ENCODE peak calls at places on chromosomes 13 and 19, in four cellular contexts. One of them, this sample, is unnamed.

GRCh38 chr13:90867336-90867683 is 480.2 kb upstream of the MIR17HG start:
- DNase-seq in RWPE1: peak; percentile 55
- DNase-seq in lower leg skin: peak; percentile 40
- DNase-seq in uterus: no peak
- DNase-seq in this sample: peak; percentile 62

GRCh38 chr13:26228080-26228479 is 6.0 kb upstream of the RNF6 start:
- DNase-seq in lower leg skin: no peak
- DNase-seq in uterus: no peak
- DNase-seq in RWPE1: no peak
- DNase-seq in this sample: no peak

GRCh38 chr13:54004026-54004699 is 975.5 kb downstream of the OLFM4 start:
- DNase-seq in RWPE1: no peak
- DNase-seq in uterus: no peak
- DNase-seq in lower leg skin: no peak
- DNase-seq in this sample: no peak

GRCh38 chr13:98416408-98416807 is 160.5 kb downstream of the STK24 start:
- DNase-seq in RWPE1: no peak
- DNase-seq in lower leg skin: peak; percentile 42
- DNase-seq in uterus: no peak
- DNase-seq in this sample: peak; percentile 61

GRCh38 chr19:1172353-1173159 is 1.5 kb downstream of the SBNO2 start:
- DNase-seq in lower leg skin: no peak
- DNase-seq in RWPE1: no peak
- DNase-seq in uterus: peak; percentile 65
- DNase-seq in this sample: peak; percentile 65

GRCh38 chr13:113874579-113875428 is 10.9 kb upstream of the GAS6 start:
- DNase-seq in lower leg skin: no peak
- DNase-seq in RWPE1: no peak
- DNase-seq in uterus: no peak
- DNase-seq in this sample: no peak

GRCh38 chr13:113059891-113060290 is 45.7 kb upstream of the F7 start:
- DNase-seq in lower leg skin: no peak
- DNase-seq in uterus: no peak
- DNase-seq in RWPE1: no peak
- DNase-seq in this sample: no peak

GRCh38 chr13:102141625-102142472 is 260.0 kb downstream of the FGF14 start:
- DNase-seq in lower leg skin: no peak
- DNase-seq in uterus: no peak
- DNase-seq in RWPE1: peak; percentile 22
- DNase-seq in this sample: no peak

GRCh38 chr13:110168999-110169933 is 137.7 kb downstream of the COL4A1 start:
- DNase-seq in RWPE1: no peak
- DNase-seq in lower leg skin: no peak
- DNase-seq in uterus: no peak
- DNase-seq in this sample: no peak

GRCh38 chr19:30073152-30074000 is 131.3 kb downstream of the URI1 start:
- DNase-seq in lower leg skin: peak; percentile 22
- DNase-seq in uterus: no peak
- DNase-seq in RWPE1: no peak
- DNase-seq in this sample: no peak

GRCh38 chr19:18562086-18562485 is 4.4 kb downstream of the KXD1 start:
- DNase-seq in RWPE1: no peak
- DNase-seq in lower leg skin: no peak
- DNase-seq in uterus: no peak
- DNase-seq in this sample: no peak

GRCh38 chr19:41690801-41691065 is 2.7 kb upstream of the CEACAM7 start:
- DNase-seq in lower leg skin: no peak
- DNase-seq in uterus: no peak
- DNase-seq in RWPE1: no peak
- DNase-seq in this sample: no peak

GRCh38 chr13:90485441-90485840 is 862.0 kb upstream of the MIR17HG start:
- DNase-seq in uterus: no peak
- DNase-seq in RWPE1: peak; percentile 45
- DNase-seq in lower leg skin: peak; percentile 24
- DNase-seq in this sample: no peak

GRCh38 chr19:46378268-46378667 is 31.4 kb downstream of the PPP5C start:
- DNase-seq in uterus: no peak
- DNase-seq in RWPE1: no peak
- DNase-seq in lower leg skin: no peak
- DNase-seq in this sample: no peak

GRCh38 chr13:98199480-98199879 is 22.4 kb upstream of the RNF113B start:
- DNase-seq in RWPE1: no peak
- DNase-seq in lower leg skin: no peak
- DNase-seq in uterus: no peak
- DNase-seq in this sample: no peak

GRCh38 chr19:29259867-29260281 is 46.9 kb upstream of the UQCRFS1 start:
- DNase-seq in lower leg skin: no peak
- DNase-seq in RWPE1: no peak
- DNase-seq in uterus: no peak
- DNase-seq in this sample: no peak

GRCh38 chr13:49436890-49437289 is 7.0 kb downstream of the CAB39L start:
- DNase-seq in RWPE1: no peak
- DNase-seq in lower leg skin: peak; percentile 30
- DNase-seq in uterus: peak; percentile 43
- DNase-seq in this sample: no peak

GRCh38 chr19:52270266-52270885 is 989 bp downstream of the ZNF766 start:
- DNase-seq in RWPE1: peak; percentile 5
- DNase-seq in uterus: no peak
- DNase-seq in lower leg skin: no peak
- DNase-seq in this sample: no peak

This sample was measured in ureter.